ENCODE peak calls at places on chromosomes 11 and 22, in seven cellular contexts. F is OCI-LY7, H is mammary epithelial cell, Q is endothelial cell of umbilical vein, B is fibroblast of lung, M is neural progenitor cell, T is GM23248. W is an unnamed sample.

GRCh38 chr11:32081129-32081641 is 9.7 kb upstream of the RCN1 start:
- DNase-seq in F (no peak), H (peak; percentile 71), Q (no peak), B (peak; percentile 61), M (no peak), T (peak; percentile 78), W (no peak)

GRCh38 chr11:20161230-20161918 is 1.1 kb upstream of the DBX1 start:
- DNase-seq in F (no peak), H (no peak), Q (no peak), B (peak; percentile 3), M (peak; percentile 68), T (no peak), W (no peak)

GRCh38 chr11:122670131-122670530 is 14.6 kb downstream of the UBASH3B start:
- DNase-seq in F (no peak), H (no peak), Q (no peak), B (no peak), M (no peak), T (no peak), W (peak; percentile 28)

GRCh38 chr11:5791165-5791564 is at the start of gene OR52N1:
- DNase-seq in F (no peak), H (no peak), Q (no peak), B (no peak), M (no peak), T (no peak), W (no peak)

GRCh38 chr11:56910785-56911184 is 77.9 kb upstream of the OR5AK2 start:
- DNase-seq in F (no peak), H (peak; percentile 59), Q (no peak), B (peak; percentile 20), M (no peak), T (peak; percentile 14), W (no peak)

GRCh38 chr22:23119492-23120414 is 22.0 kb downstream of the RSPH14 start:
- DNase-seq in F (no peak), H (no peak), Q (peak; percentile 33), B (no peak), M (no peak), T (no peak), W (peak; percentile 63)

GRCh38 chr11:48012051-48012391 is 31.7 kb downstream of the PTPRJ start:
- DNase-seq in F (no peak), H (no peak), Q (no peak), B (no peak), M (no peak), T (no peak), W (no peak)

GRCh38 chr11:75406338-75406777 is 7.0 kb downstream of the RPS3 start:
- DNase-seq in F (no peak), H (peak; percentile 31), Q (peak; percentile 94), B (peak; percentile 68), M (no peak), T (peak; percentile 60), W (no peak)

GRCh38 chr22:45763236-45763624 is 91.6 kb downstream of the ATXN10 start:
- DNase-seq in F (no peak), H (no peak), Q (no peak), B (no peak), M (no peak), T (no peak), W (no peak)

GRCh38 chr22:46033256-46034200 is 56.6 kb upstream of the WNT7B start:
- DNase-seq in F (no peak), H (no peak), Q (peak; percentile 20), B (peak; percentile 59), M (no peak), T (peak; percentile 64), W (no peak)

GRCh38 chr11:2447253-2447950 is 2.6 kb downstream of the KCNQ1 start:
- DNase-seq in F (no peak), H (peak; percentile 14), Q (no peak), B (no peak), M (no peak), T (no peak), W (no peak)

GRCh38 chr22:20438678-20439492 is 1.3 kb upstream of the SCARF2 start:
- DNase-seq in F (no peak), H (no peak), Q (no peak), B (no peak), M (peak; percentile 42), T (peak; percentile 76), W (no peak)

DNA sequence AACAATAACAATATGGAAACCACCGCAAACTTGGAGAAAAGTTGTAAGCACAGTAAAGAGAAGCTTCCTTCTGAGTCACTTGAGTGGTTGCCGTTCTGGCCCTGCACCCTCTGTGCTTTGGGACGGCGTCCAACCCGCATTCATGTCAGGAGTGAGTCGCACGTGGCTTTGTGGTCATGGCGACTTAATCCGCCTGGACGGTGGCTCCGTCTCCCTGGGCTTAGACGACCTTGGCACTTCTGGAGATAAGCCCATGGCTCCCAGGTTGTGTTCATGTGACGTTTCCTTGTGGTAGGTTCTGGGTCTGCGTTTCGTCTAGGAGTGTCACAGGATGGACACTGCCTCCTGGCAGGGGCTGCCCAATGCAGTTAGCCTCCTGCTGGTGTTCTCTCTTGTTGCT is 40.5 kb downstream of the TPCN2 start:
- DNase-seq in F (no peak), H (peak; percentile 56), Q (peak; percentile 17), B (peak; percentile 79), M (no peak), T (peak; percentile 90), W (no peak)
- H4K20me1 ChIP-seq in F (no peaks in the 10 kb centered on the region), H (no peaks in the 10 kb centered on the region), Q (no peaks in the 10 kb centered on the region), B (no peaks in the 10 kb centered on the region), M (peaks cover 10% of the 10 kb centered on the region), T (no peaks in the 10 kb centered on the region), W (peaks cover 3% of the 10 kb centered on the region)

DNA sequence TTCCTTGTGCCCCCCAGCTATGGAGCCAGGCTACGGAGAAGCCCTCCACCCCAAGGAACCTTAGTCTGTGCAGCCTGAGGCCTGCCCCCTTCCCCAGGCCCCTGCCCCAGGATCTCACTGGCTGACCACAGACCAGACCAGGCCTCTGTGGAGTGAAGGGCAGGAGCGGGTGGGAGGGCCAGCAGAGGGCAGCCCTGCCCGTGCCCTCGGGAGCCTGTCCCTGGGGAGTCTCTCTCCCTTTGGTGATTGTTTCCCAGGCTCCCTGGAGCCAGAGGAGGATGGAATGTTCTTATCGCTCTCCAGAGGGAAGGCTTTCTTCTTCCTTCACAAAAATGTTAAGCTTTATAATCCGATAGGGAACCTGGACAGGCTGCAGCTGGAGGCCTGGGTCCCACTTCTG is 455.3 kb downstream of the SOX6 start:
- DNase-seq in F (no peak), H (no peak), Q (no peak), B (no peak), M (peak; percentile 39), T (no peak), W (no peak)
- H2AFZ ChIP-seq in F (no peak overlapping the region), H (no peak overlapping the region), Q (no peak overlapping the region), B (no peak overlapping the region), M (no peak overlapping the region), T (no peak overlapping the region), W (no peak overlapping the region)

DNA sequence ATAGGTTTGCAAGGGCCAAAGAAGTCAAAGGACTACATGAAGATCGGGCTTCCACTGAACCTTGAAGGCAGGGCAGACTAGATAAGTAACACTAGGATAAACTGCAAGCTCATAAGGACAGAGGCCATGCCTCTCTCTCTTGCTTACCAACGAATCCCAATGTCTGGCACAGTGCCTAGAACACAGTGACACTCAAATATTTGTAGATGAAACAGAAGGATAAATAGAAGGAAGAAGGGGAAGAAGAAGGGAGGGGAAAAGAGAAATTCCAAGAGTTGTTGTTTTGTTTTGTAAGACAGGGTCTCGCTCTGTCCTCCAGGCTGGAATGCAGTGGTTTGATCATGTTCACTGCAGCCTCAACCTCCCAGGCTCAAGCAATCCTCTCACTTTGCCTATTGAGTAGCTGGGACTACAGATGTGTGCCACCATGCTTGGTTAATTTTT is 26.9 kb downstream of the SIK3 start:
- DNase-seq in F (no peak), H (no peak), Q (peak; percentile 38), B (peak; percentile 30), M (no peak), T (no peak), W (no peak)
- H4K20me1 ChIP-seq in F (peaks cover 11% of the 10 kb centered on the region), H (no peaks in the 10 kb centered on the region), Q (peaks cover 2% of the 10 kb centered on the region), B (peaks cover 4% of the 10 kb centered on the region), M (peaks cover 16% of the 10 kb centered on the region), T (peaks cover 16% of the 10 kb centered on the region), W (peaks cover 22% of the 10 kb centered on the region)

GRCh38 chr11:69887841-69888670 is 68.8 kb upstream of the FGF3 start:
- DNase-seq in F (no peak), H (no peak), Q (no peak), B (no peak), M (no peak), T (no peak), W (no peak)

GRCh38 chr11:69890476-69890875 is 71.3 kb upstream of the FGF3 start:
- DNase-seq in F (no peak), H (no peak), Q (no peak), B (no peak), M (no peak), T (no peak), W (no peak)

GRCh38 chr11:69887330-69887729 is 68.1 kb upstream of the FGF3 start:
- DNase-seq in F (no peak), H (no peak), Q (no peak), B (no peak), M (no peak), T (no peak), W (no peak)

GRCh38 chr11:69889400-69890372 is 70.5 kb upstream of the FGF3 start:
- DNase-seq in F (no peak), H (no peak), Q (no peak), B (no peak), M (peak; percentile 55), T (no peak), W (no peak)

DNA sequence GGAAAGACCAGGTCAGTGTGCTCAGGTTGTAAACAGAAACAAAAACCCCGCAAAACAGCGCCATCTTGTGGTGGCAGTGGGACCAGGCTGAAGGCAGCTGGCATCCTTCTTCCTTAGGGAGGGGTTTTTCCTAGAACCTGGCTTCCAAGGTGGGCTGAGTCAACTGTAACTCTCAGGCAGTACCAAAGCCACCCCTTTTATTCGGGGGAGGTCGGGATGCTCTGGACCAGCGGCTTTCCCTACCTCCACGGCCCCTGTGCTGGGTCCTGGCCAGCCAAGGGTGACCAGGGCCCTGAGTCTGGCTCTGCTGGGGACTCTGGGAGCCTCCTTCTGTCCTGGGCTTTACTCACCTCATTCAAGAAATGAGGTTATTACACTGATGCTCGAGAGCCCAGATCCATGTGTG is 69.5 kb upstream of the FGF3 start:
- DNase-seq in F (peak; percentile 64), H (peak; percentile 48), Q (peak; percentile 58), B (peak; percentile 29), M (peak; percentile 83), T (peak; percentile 58), W (peak; percentile 69)
- H2AFZ ChIP-seq in F (no peak overlapping the region), H (no peak overlapping the region), Q (no peak overlapping the region), B (no peak overlapping the region), M (no peak overlapping the region), T (no peak overlapping the region), W (no peak overlapping the region)

GRCh38 chr22:33825761-33826160 is 94.5 kb downstream of the LARGE1 start:
- DNase-seq in F (no peak), H (no peak), Q (no peak), B (no peak), M (no peak), T (no peak), W (no peak)
- H4K20me1 ChIP-seq in F (no peaks in the 10 kb centered on the region), H (no peaks in the 10 kb centered on the region), Q (no peaks in the 10 kb centered on the region), B (no peaks in the 10 kb centered on the region), M (peaks cover 9% of the 10 kb centered on the region), T (no peaks in the 10 kb centered on the region), W (no peaks in the 10 kb centered on the region)

DNA sequence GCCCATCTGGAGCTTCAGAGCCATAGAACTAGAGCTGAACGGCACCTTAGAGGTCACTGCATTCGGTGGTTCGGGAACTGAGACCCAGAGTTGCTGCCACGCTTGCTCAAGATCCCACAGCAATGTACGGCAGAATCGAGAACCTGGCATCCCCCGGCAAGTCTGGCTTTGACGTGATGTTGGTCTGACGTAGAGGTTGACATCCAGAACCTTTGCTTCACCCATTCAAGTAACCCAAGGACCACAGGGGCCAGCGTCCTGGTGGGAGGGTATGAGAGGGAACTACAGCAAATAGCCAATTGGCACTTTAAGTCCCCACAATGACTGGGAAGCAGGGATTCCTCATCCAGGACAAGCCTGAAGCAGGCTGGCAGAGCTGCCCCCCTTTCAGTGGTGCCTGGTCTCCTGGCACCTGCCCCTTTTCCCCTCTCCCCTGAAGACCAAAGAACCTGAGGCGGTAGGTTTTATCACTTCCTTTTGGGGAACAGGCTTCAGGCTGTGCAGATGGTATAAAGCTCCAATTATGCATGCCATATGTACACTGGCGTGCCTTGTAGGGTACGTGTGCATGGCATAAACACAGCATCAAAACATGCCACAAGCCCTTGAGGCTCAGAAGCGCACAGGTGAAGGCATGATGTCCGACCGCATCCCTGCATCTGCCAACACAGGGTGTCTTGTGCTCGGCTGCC is 15.3 kb upstream of the TEF start:
- DNase-seq in F (no peak), H (no peak), Q (no peak), B (no peak), M (no peak), T (no peak), W (no peak)
- H2AFZ ChIP-seq in F (no peak overlapping the region), H (peak overlapping the region; percentile 70), Q (peak overlapping the region; percentile 51), B (peak overlapping the region; percentile 25), M (no peak overlapping the region), T (no peak overlapping the region), W (no peak overlapping the region)

W was measured in DND-41.